ENCODE peak calls at places on chromosomes 2 and 18, in nine cellular contexts. One of them, this sample, is unnamed.
A peak's percentile ranks its signal among the peaks of the same experiment; 100 is the strongest.

GRCh38 chr2:25960396-25960795 is 21.9 kb downstream of the KIF3C start:
- DNase-seq in cardiac muscle cell: no peak
- DNase-seq in tibial artery: no peak
- DNase-seq in IMR-90: no peak
- DNase-seq in mammary epithelial cell: no peak
- DNase-seq in transverse colon: no peak
- DNase-seq in GM23248: no peak
- DNase-seq in CD8-positive, alpha-beta memory T cell: no peak
- DNase-seq in A549: no peak
- DNase-seq in this sample: no peak

GRCh38 chr2:20450201-20451108 is 3.6 kb downstream of the RHOB start:
- DNase-seq in transverse colon: peak; percentile 62
- DNase-seq in cardiac muscle cell: peak; percentile 93
- DNase-seq in IMR-90: peak; percentile 89
- DNase-seq in A549: peak; percentile 70
- DNase-seq in mammary epithelial cell: no peak
- DNase-seq in tibial artery: peak; percentile 93
- DNase-seq in CD8-positive, alpha-beta memory T cell: no peak
- DNase-seq in GM23248: peak; percentile 94
- DNase-seq in this sample: peak; percentile 67

GRCh38 chr18:53991805-53992204 is 232.7 kb downstream of the MBD2 start:
- DNase-seq in tibial artery: no peak
- DNase-seq in mammary epithelial cell: peak; percentile 8
- DNase-seq in A549: no peak
- DNase-seq in CD8-positive, alpha-beta memory T cell: no peak
- DNase-seq in transverse colon: no peak
- DNase-seq in cardiac muscle cell: peak; percentile 71
- DNase-seq in GM23248: peak; percentile 41
- DNase-seq in IMR-90: no peak
- DNase-seq in this sample: no peak

GRCh38 chr2:160075171-160075570 is 12.8 kb upstream of the PLA2R1 start:
- DNase-seq in mammary epithelial cell: peak; percentile 84
- DNase-seq in IMR-90: peak; percentile 33
- DNase-seq in transverse colon: no peak
- DNase-seq in tibial artery: peak; percentile 82
- DNase-seq in GM23248: peak; percentile 98
- DNase-seq in cardiac muscle cell: peak; percentile 92
- DNase-seq in CD8-positive, alpha-beta memory T cell: no peak
- DNase-seq in A549: peak; percentile 13
- DNase-seq in this sample: no peak

GRCh38 chr2:121239471-121239870 is 45.5 kb downstream of the TFCP2L1 start:
- DNase-seq in CD8-positive, alpha-beta memory T cell: no peak
- DNase-seq in transverse colon: no peak
- DNase-seq in IMR-90: no peak
- DNase-seq in GM23248: no peak
- DNase-seq in tibial artery: peak; percentile 37
- DNase-seq in A549: no peak
- DNase-seq in cardiac muscle cell: no peak
- DNase-seq in mammary epithelial cell: no peak
- DNase-seq in this sample: no peak

GRCh38 chr2:216850665-216851327 is 9.1 kb downstream of the TNP1 start:
- DNase-seq in tibial artery: no peak
- DNase-seq in GM23248: no peak
- DNase-seq in transverse colon: no peak
- DNase-seq in CD8-positive, alpha-beta memory T cell: no peak
- DNase-seq in cardiac muscle cell: no peak
- DNase-seq in A549: no peak
- DNase-seq in mammary epithelial cell: no peak
- DNase-seq in IMR-90: peak; percentile 18
- DNase-seq in this sample: no peak

GRCh38 chr2:160207804-160208661 is 8.0 kb upstream of the ITGB6 start:
- DNase-seq in GM23248: peak; percentile 98
- DNase-seq in transverse colon: peak; percentile 88
- DNase-seq in mammary epithelial cell: peak; percentile 98
- DNase-seq in tibial artery: peak; percentile 93
- DNase-seq in CD8-positive, alpha-beta memory T cell: no peak
- DNase-seq in IMR-90: peak; percentile 83
- DNase-seq in cardiac muscle cell: peak; percentile 89
- DNase-seq in A549: peak; percentile 96
- DNase-seq in this sample: peak; percentile 59

GRCh38 chr2:230348792-230349191 is 21.8 kb downstream of the SP140L start:
- DNase-seq in mammary epithelial cell: no peak
- DNase-seq in transverse colon: no peak
- DNase-seq in IMR-90: no peak
- DNase-seq in CD8-positive, alpha-beta memory T cell: no peak
- DNase-seq in A549: no peak
- DNase-seq in tibial artery: no peak
- DNase-seq in cardiac muscle cell: no peak
- DNase-seq in GM23248: no peak
- DNase-seq in this sample: no peak

GRCh38 chr2:39202639-39203369 is 41.0 kb downstream of the CDKL4 start:
- DNase-seq in transverse colon: no peak
- DNase-seq in cardiac muscle cell: no peak
- DNase-seq in A549: no peak
- DNase-seq in CD8-positive, alpha-beta memory T cell: no peak
- DNase-seq in IMR-90: peak; percentile 25
- DNase-seq in GM23248: peak; percentile 18
- DNase-seq in mammary epithelial cell: no peak
- DNase-seq in tibial artery: no peak
- DNase-seq in this sample: no peak

GRCh38 chr2:105746177-105747080 is 1.7 kb downstream of the NCK2 start:
- DNase-seq in A549: no peak
- DNase-seq in transverse colon: peak; percentile 89
- DNase-seq in CD8-positive, alpha-beta memory T cell: peak; percentile 70
- DNase-seq in cardiac muscle cell: no peak
- DNase-seq in tibial artery: peak; percentile 68
- DNase-seq in GM23248: no peak
- DNase-seq in mammary epithelial cell: peak; percentile 63
- DNase-seq in IMR-90: no peak
- DNase-seq in this sample: no peak

GRCh38 chr2:234467289-234467688 is 29.6 kb downstream of the ARL4C start:
- DNase-seq in transverse colon: no peak
- DNase-seq in CD8-positive, alpha-beta memory T cell: no peak
- DNase-seq in GM23248: peak; percentile 65
- DNase-seq in A549: no peak
- DNase-seq in tibial artery: no peak
- DNase-seq in cardiac muscle cell: no peak
- DNase-seq in IMR-90: peak; percentile 92
- DNase-seq in mammary epithelial cell: peak; percentile 82
- DNase-seq in this sample: peak; percentile 92

GRCh38 chr2:115171751-115172150 is 729.3 kb downstream of the DPP10 start:
- DNase-seq in transverse colon: no peak
- DNase-seq in GM23248: no peak
- DNase-seq in cardiac muscle cell: no peak
- DNase-seq in CD8-positive, alpha-beta memory T cell: no peak
- DNase-seq in mammary epithelial cell: no peak
- DNase-seq in IMR-90: no peak
- DNase-seq in tibial artery: no peak
- DNase-seq in A549: no peak
- DNase-seq in this sample: no peak

GRCh38 chr2:202237787-202238233 is 587 bp downstream of the SUMO1 start:
- DNase-seq in cardiac muscle cell: peak; percentile 57
- DNase-seq in GM23248: peak; percentile 87
- DNase-seq in A549: peak; percentile 36
- DNase-seq in IMR-90: peak; percentile 60
- DNase-seq in CD8-positive, alpha-beta memory T cell: no peak
- DNase-seq in transverse colon: peak; percentile 21
- DNase-seq in tibial artery: peak; percentile 65
- DNase-seq in mammary epithelial cell: peak; percentile 68
- DNase-seq in this sample: peak; percentile 33

GRCh38 chr2:144515425-144515693 is 4.6 kb downstream of the ZEB2 start:
- DNase-seq in A549: no peak
- DNase-seq in IMR-90: peak; percentile 59
- DNase-seq in tibial artery: no peak
- DNase-seq in CD8-positive, alpha-beta memory T cell: no peak
- DNase-seq in cardiac muscle cell: no peak
- DNase-seq in transverse colon: no peak
- DNase-seq in GM23248: no peak
- DNase-seq in mammary epithelial cell: no peak
- DNase-seq in this sample: no peak

GRCh38 chr2:144516981-144517824 is 2.7 kb downstream of the ZEB2 start:
- DNase-seq in cardiac muscle cell: peak; percentile 95
- DNase-seq in A549: peak; percentile 81
- DNase-seq in transverse colon: peak; percentile 32
- DNase-seq in IMR-90: peak; percentile 98
- DNase-seq in tibial artery: peak; percentile 81
- DNase-seq in GM23248: peak; percentile 98
- DNase-seq in mammary epithelial cell: peak; percentile 68
- DNase-seq in CD8-positive, alpha-beta memory T cell: peak; percentile 45
- DNase-seq in this sample: peak; percentile 42

GRCh38 chr2:144514731-144515424 is 5.0 kb downstream of the ZEB2 start:
- DNase-seq in mammary epithelial cell: no peak
- DNase-seq in tibial artery: peak; percentile 66
- DNase-seq in cardiac muscle cell: no peak
- DNase-seq in GM23248: peak; percentile 47
- DNase-seq in transverse colon: no peak
- DNase-seq in IMR-90: no peak
- DNase-seq in CD8-positive, alpha-beta memory T cell: no peak
- DNase-seq in A549: no peak
- DNase-seq in this sample: no peak

GRCh38 chr2:144516417-144516980 is 3.4 kb downstream of the ZEB2 start:
- DNase-seq in IMR-90: no peak
- DNase-seq in CD8-positive, alpha-beta memory T cell: no peak
- DNase-seq in cardiac muscle cell: no peak
- DNase-seq in mammary epithelial cell: peak; percentile 16
- DNase-seq in GM23248: peak; percentile 77
- DNase-seq in transverse colon: no peak
- DNase-seq in A549: peak; percentile 31
- DNase-seq in tibial artery: peak; percentile 69
- DNase-seq in this sample: no peak

GRCh38 chr2:144515694-144516416 is 4.1 kb downstream of the ZEB2 start:
- DNase-seq in GM23248: peak; percentile 76
- DNase-seq in IMR-90: no peak
- DNase-seq in A549: peak; percentile 29
- DNase-seq in cardiac muscle cell: peak; percentile 80
- DNase-seq in CD8-positive, alpha-beta memory T cell: peak; percentile 49
- DNase-seq in transverse colon: peak; percentile 25
- DNase-seq in tibial artery: peak; percentile 77
- DNase-seq in mammary epithelial cell: no peak
- DNase-seq in this sample: no peak
- H3K4me1 ChIP-seq in GM23248: peaks cover 57% of the 10 kb centered on the region
- H3K4me1 ChIP-seq in IMR-90: peaks cover 8% of the 10 kb centered on the region
- H3K4me1 ChIP-seq in A549: peaks cover 38% of the 10 kb centered on the region
- H3K4me1 ChIP-seq in cardiac muscle cell: peaks cover 45% of the 10 kb centered on the region
- H3K4me1 ChIP-seq in CD8-positive, alpha-beta memory T cell: peaks cover 43% of the 10 kb centered on the region
- H3K4me1 ChIP-seq in transverse colon: no peaks in the 10 kb centered on the region
- H3K4me1 ChIP-seq in tibial artery: peaks cover 30% of the 10 kb centered on the region
- H3K4me1 ChIP-seq in mammary epithelial cell: peaks cover 14% of the 10 kb centered on the region
- H3K4me1 ChIP-seq in this sample: peaks cover 3% of the 10 kb centered on the region

GRCh38 chr2:208399201-208399600 is 7.4 kb upstream of the PTH2R start:
- DNase-seq in CD8-positive, alpha-beta memory T cell: no peak
- DNase-seq in A549: no peak
- DNase-seq in tibial artery: no peak
- DNase-seq in cardiac muscle cell: no peak
- DNase-seq in IMR-90: no peak
- DNase-seq in GM23248: no peak
- DNase-seq in transverse colon: no peak
- DNase-seq in mammary epithelial cell: no peak
- DNase-seq in this sample: no peak
- H3K4me1 ChIP-seq in CD8-positive, alpha-beta memory T cell: no peaks in the 10 kb centered on the region
- H3K4me1 ChIP-seq in A549: no peaks in the 10 kb centered on the region
- H3K4me1 ChIP-seq in tibial artery: no peaks in the 10 kb centered on the region
- H3K4me1 ChIP-seq in cardiac muscle cell: no peaks in the 10 kb centered on the region
- H3K4me1 ChIP-seq in IMR-90: no peaks in the 10 kb centered on the region
- H3K4me1 ChIP-seq in GM23248: no peaks in the 10 kb centered on the region
- H3K4me1 ChIP-seq in transverse colon: no peaks in the 10 kb centered on the region
- H3K4me1 ChIP-seq in mammary epithelial cell: no peaks in the 10 kb centered on the region
- H3K4me1 ChIP-seq in this sample: no peaks in the 10 kb centered on the region

DNA sequence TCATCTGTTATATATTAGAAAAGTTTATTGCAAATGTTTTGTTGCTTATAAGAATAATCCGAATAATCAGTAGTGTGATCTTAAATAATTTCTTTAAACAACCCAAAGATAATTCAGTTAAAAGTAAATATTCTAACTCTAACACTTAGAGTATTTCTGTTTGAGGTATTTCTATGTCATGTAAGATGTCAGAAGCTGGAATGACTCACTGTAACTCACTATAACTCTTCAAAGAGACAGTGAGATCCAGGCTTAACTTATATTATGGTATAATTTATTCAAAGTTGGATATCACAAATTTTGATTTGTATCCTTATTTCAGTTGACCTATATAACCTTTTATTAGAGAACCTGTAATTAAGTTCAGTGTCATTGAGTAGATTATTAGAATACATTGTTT is 6.9 kb downstream of the MBD5 start:
- DNase-seq in tibial artery: no peak
- DNase-seq in mammary epithelial cell: no peak
- DNase-seq in CD8-positive, alpha-beta memory T cell: no peak
- DNase-seq in transverse colon: no peak
- DNase-seq in A549: no peak
- DNase-seq in cardiac muscle cell: no peak
- DNase-seq in GM23248: peak; percentile 52
- DNase-seq in IMR-90: peak; percentile 37
- DNase-seq in this sample: no peak
- H3K4me1 ChIP-seq in tibial artery: peaks cover 18% of the 10 kb centered on the region
- H3K4me1 ChIP-seq in mammary epithelial cell: peaks cover 3% of the 10 kb centered on the region
- H3K4me1 ChIP-seq in CD8-positive, alpha-beta memory T cell: peaks cover 21% of the 10 kb centered on the region
- H3K4me1 ChIP-seq in transverse colon: no peaks in the 10 kb centered on the region
- H3K4me1 ChIP-seq in A549: peaks cover 25% of the 10 kb centered on the region
- H3K4me1 ChIP-seq in cardiac muscle cell: peaks cover 17% of the 10 kb centered on the region
- H3K4me1 ChIP-seq in GM23248: peaks cover 24% of the 10 kb centered on the region
- H3K4me1 ChIP-seq in IMR-90: peaks cover 2% of the 10 kb centered on the region
- H3K4me1 ChIP-seq in this sample: no peaks in the 10 kb centered on the region

GRCh38 chr2:231715499-231715837 is 7.1 kb downstream of the PTMA start:
- DNase-seq in transverse colon: no peak
- DNase-seq in tibial artery: no peak
- DNase-seq in cardiac muscle cell: no peak
- DNase-seq in GM23248: no peak
- DNase-seq in A549: no peak
- DNase-seq in mammary epithelial cell: no peak
- DNase-seq in CD8-positive, alpha-beta memory T cell: no peak
- DNase-seq in IMR-90: no peak
- DNase-seq in this sample: no peak
- H3K4me1 ChIP-seq in transverse colon: peaks cover 23% of the 10 kb centered on the region
- H3K4me1 ChIP-seq in tibial artery: peaks cover 58% of the 10 kb centered on the region
- H3K4me1 ChIP-seq in cardiac muscle cell: peaks cover 17% of the 10 kb centered on the region
- H3K4me1 ChIP-seq in GM23248: peaks cover 38% of the 10 kb centered on the region
- H3K4me1 ChIP-seq in A549: peaks cover 55% of the 10 kb centered on the region
- H3K4me1 ChIP-seq in mammary epithelial cell: peaks cover 16% of the 10 kb centered on the region
- H3K4me1 ChIP-seq in CD8-positive, alpha-beta memory T cell: peaks cover 39% of the 10 kb centered on the region
- H3K4me1 ChIP-seq in IMR-90: peaks cover 26% of the 10 kb centered on the region
- H3K4me1 ChIP-seq in this sample: no peaks in the 10 kb centered on the region

GRCh38 chr2:55158111-55158814 is 73.8 kb downstream of the CLHC1 start:
- DNase-seq in cardiac muscle cell: no peak
- DNase-seq in IMR-90: no peak
- DNase-seq in transverse colon: no peak
- DNase-seq in CD8-positive, alpha-beta memory T cell: no peak
- DNase-seq in A549: no peak
- DNase-seq in mammary epithelial cell: no peak
- DNase-seq in GM23248: no peak
- DNase-seq in tibial artery: no peak
- DNase-seq in this sample: no peak
- H3K4me1 ChIP-seq in cardiac muscle cell: peaks cover 32% of the 10 kb centered on the region
- H3K4me1 ChIP-seq in IMR-90: peaks cover 52% of the 10 kb centered on the region
- H3K4me1 ChIP-seq in transverse colon: peaks cover 44% of the 10 kb centered on the region
- H3K4me1 ChIP-seq in CD8-positive, alpha-beta memory T cell: no peaks in the 10 kb centered on the region
- H3K4me1 ChIP-seq in A549: peaks cover 36% of the 10 kb centered on the region
- H3K4me1 ChIP-seq in mammary epithelial cell: peaks cover 22% of the 10 kb centered on the region
- H3K4me1 ChIP-seq in GM23248: peaks cover 74% of the 10 kb centered on the region
- H3K4me1 ChIP-seq in tibial artery: peaks cover 78% of the 10 kb centered on the region
- H3K4me1 ChIP-seq in this sample: peaks cover 22% of the 10 kb centered on the region

This sample was measured in foreskin keratinocyte.